ENCODE peak calls at places on chromosomes 3 and 15, in eight cellular contexts. W is HepG2, Y is transverse colon, O is A549, X is cardiac muscle cell, J is aorta, P is right lobe of liver, G is kidney. I is an unnamed sample.

GRCh38 chr3:19046440-19046839 is 101.9 kb upstream of the KCNH8 start:
- DNase-seq in W (no peak), Y (no peak), O (peak), X (no peak), J (no peak), P (no peak), G (no peak), I (no peak)

GRCh38 chr15:39591141-39591895 is 10.4 kb downstream of the THBS1 start:
- DNase-seq in W (no peak), Y (peak), O (no peak), X (no peak), J (no peak), P (no peak), G (no peak), I (no peak)

GRCh38 chr3:26428992-26429391 is 193.6 kb upstream of the LRRC3B start:
- DNase-seq in W (no peak), Y (no peak), O (no peak), X (no peak), J (no peak), P (no peak), G (no peak), I (no peak)

GRCh38 chr3:194730369-194730768 is 44.7 kb downstream of the FAM43A start:
- DNase-seq in W (no peak), Y (peak), O (no peak), X (peak), J (no peak), P (no peak), G (peak), I (no peak)

GRCh38 chr3:184687363-184688049 is 24.4 kb downstream of the MAGEF1 start:
- DNase-seq in W (no peak), Y (no peak), O (no peak), X (no peak), J (peak), P (peak), G (no peak), I (peak)

GRCh38 chr15:32669870-32670623 is 28.5 kb downstream of the SCG5 start:
- DNase-seq in W (peak), Y (no peak), O (no peak), X (no peak), J (no peak), P (no peak), G (no peak), I (no peak)

GRCh38 chr3:36484386-36484785 is 104.1 kb downstream of the STAC start:
- DNase-seq in W (no peak), Y (no peak), O (no peak), X (no peak), J (no peak), P (no peak), G (no peak), I (no peak)

GRCh38 chr3:127320529-127321121 is 32.8 kb upstream of the PRR20G start:
- DNase-seq in W (no peak), Y (no peak), O (no peak), X (peak), J (no peak), P (no peak), G (no peak), I (no peak)

GRCh38 chr15:65580287-65580686 is 30.6 kb downstream of the INTS14 start:
- DNase-seq in W (peak), Y (no peak), O (peak), X (no peak), J (no peak), P (no peak), G (no peak), I (no peak)

GRCh38 chr3:63745757-63746156 is 73.3 kb upstream of the C3orf49 start:
- DNase-seq in W (no peak), Y (no peak), O (no peak), X (no peak), J (no peak), P (no peak), G (no peak), I (no peak)

GRCh38 chr15:75929799-75930565 is 26.3 kb downstream of the FBXO22 start:
- DNase-seq in W (no peak), Y (no peak), O (no peak), X (peak), J (no peak), P (no peak), G (no peak), I (no peak)

GRCh38 chr3:21718161-21718765 is 32.7 kb downstream of the ZNF385D start:
- DNase-seq in W (no peak), Y (no peak), O (no peak), X (no peak), J (no peak), P (no peak), G (no peak), I (no peak)

GRCh38 chr3:161149529-161149928 is 44.4 kb upstream of the B3GALNT1 start:
- DNase-seq in W (peak), Y (no peak), O (no peak), X (no peak), J (no peak), P (no peak), G (no peak), I (no peak)

GRCh38 chr3:133366921-133367320 is 32.9 kb upstream of the BFSP2 start:
- DNase-seq in W (no peak), Y (no peak), O (no peak), X (no peak), J (no peak), P (no peak), G (no peak), I (no peak)

GRCh38 chr3:64548200-64548889 is 139.5 kb downstream of the ADAMTS9 start:
- DNase-seq in W (no peak), Y (peak), O (no peak), X (no peak), J (peak), P (peak), G (peak), I (no peak)

GRCh38 chr3:151434151-151434890 is 26.5 kb downstream of the IGSF10 start:
- DNase-seq in W (no peak), Y (no peak), O (peak), X (no peak), J (no peak), P (no peak), G (no peak), I (no peak)

GRCh38 chr3:177150970-177151627 is 46.2 kb downstream of the TBL1XR1 start:
- DNase-seq in W (peak), Y (no peak), O (peak), X (peak), J (no peak), P (no peak), G (no peak), I (no peak)

GRCh38 chr3:190941694-190942280 is 79.3 kb upstream of the GMNC start:
- DNase-seq in W (no peak), Y (no peak), O (no peak), X (peak), J (no peak), P (no peak), G (no peak), I (no peak)

GRCh38 chr3:7964899-7965298 is 536.7 kb upstream of the LMCD1 start:
- DNase-seq in W (no peak), Y (no peak), O (no peak), X (no peak), J (no peak), P (no peak), G (no peak), I (no peak)

GRCh38 chr15:68256675-68257450 is 20.7 kb upstream of the FEM1B start:
- DNase-seq in W (peak), Y (peak), O (peak), X (peak), J (peak), P (peak), G (peak), I (peak)

GRCh38 chr3:122167630-122168029 is 15.8 kb upstream of the CASR start:
- DNase-seq in W (no peak), Y (no peak), O (no peak), X (no peak), J (no peak), P (no peak), G (no peak), I (no peak)

GRCh38 chr15:41967506-41968206 is 4.7 kb downstream of the EHD4 start:
- DNase-seq in W (no peak), Y (peak), O (no peak), X (peak), J (peak), P (no peak), G (no peak), I (peak)

GRCh38 chr15:99454107-99454809 is 111.5 kb upstream of the MEF2A start:
- DNase-seq in W (no peak), Y (no peak), O (no peak), X (no peak), J (peak), P (no peak), G (no peak), I (no peak)

GRCh38 chr3:129195731-129196256 is 12.1 kb upstream of the CNBP start:
- DNase-seq in W (peak), Y (peak), O (peak), X (no peak), J (peak), P (peak), G (no peak), I (no peak)

GRCh38 chr3:101119535-101119934 is 126.3 kb upstream of the ABI3BP start:
- DNase-seq in W (no peak), Y (no peak), O (peak), X (no peak), J (no peak), P (no peak), G (no peak), I (no peak)

GRCh38 chr3:189588061-189588817 is 43.0 kb upstream of the TP63 start:
- DNase-seq in W (no peak), Y (no peak), O (peak), X (no peak), J (no peak), P (no peak), G (no peak), I (no peak)

GRCh38 chr3:141625506-141625905 is 112.6 kb upstream of the RNF7 start:
- DNase-seq in W (no peak), Y (no peak), O (peak), X (no peak), J (no peak), P (no peak), G (no peak), I (no peak)

GRCh38 chr3:34037263-34037662 is 238.8 kb downstream of the PDCD6IP start:
- DNase-seq in W (no peak), Y (no peak), O (no peak), X (no peak), J (no peak), P (no peak), G (no peak), I (no peak)

GRCh38 chr3:152185941-152186630 is 82.6 kb upstream of the MBNL1 start:
- DNase-seq in W (no peak), Y (no peak), O (no peak), X (no peak), J (no peak), P (no peak), G (no peak), I (no peak)

GRCh38 chr3:34207826-34208225 is 409.4 kb downstream of the PDCD6IP start:
- DNase-seq in W (no peak), Y (no peak), O (no peak), X (no peak), J (no peak), P (no peak), G (no peak), I (no peak)

GRCh38 chr3:9715127-9715526 is 11.5 kb downstream of the CPNE9 start:
- DNase-seq in W (no peak), Y (no peak), O (no peak), X (no peak), J (no peak), P (no peak), G (no peak), I (no peak)

GRCh38 chr3:111534701-111535100 is 7.3 kb upstream of the CD96 start:
- DNase-seq in W (no peak), Y (no peak), O (no peak), X (no peak), J (no peak), P (no peak), G (no peak), I (no peak)

GRCh38 chr3:184320099-184320445 is 5.7 kb downstream of the EIF4G1 start:
- DNase-seq in W (peak), Y (peak), O (peak), X (no peak), J (peak), P (peak), G (peak), I (peak)

GRCh38 chr3:128383316-128384235 is 83.1 kb downstream of the DNAJB8 start:
- DNase-seq in W (peak), Y (peak), O (peak), X (peak), J (peak), P (peak), G (peak), I (no peak)

GRCh38 chr3:15314276-15314675 is 18.1 kb downstream of the SH3BP5 start:
- DNase-seq in W (no peak), Y (no peak), O (no peak), X (no peak), J (no peak), P (no peak), G (no peak), I (no peak)

GRCh38 chr3:49362579-49362978 is 4.4 kb upstream of the GPX1 start:
- DNase-seq in W (no peak), Y (no peak), O (no peak), X (no peak), J (no peak), P (no peak), G (no peak), I (peak)

GRCh38 chr3:66101901-66102300 is 63.2 kb upstream of the MAGI1 start:
- DNase-seq in W (no peak), Y (no peak), O (no peak), X (no peak), J (no peak), P (no peak), G (no peak), I (no peak)

GRCh38 chr15:94056314-94056713 is 175.0 kb upstream of the MCTP2 start:
- DNase-seq in W (no peak), Y (no peak), O (no peak), X (no peak), J (no peak), P (no peak), G (no peak), I (no peak)

GRCh38 chr3:56187051-56187450 is 281.2 kb downstream of the ERC2 start:
- DNase-seq in W (no peak), Y (no peak), O (no peak), X (no peak), J (no peak), P (no peak), G (no peak), I (no peak)

GRCh38 chr3:193884011-193884410 is 251.9 kb upstream of the HES1 start:
- DNase-seq in W (no peak), Y (no peak), O (no peak), X (no peak), J (no peak), P (no peak), G (no peak), I (no peak)

GRCh38 chr3:13071695-13072094 is 1.5 kb downstream of the IQSEC1 start:
- DNase-seq in W (no peak), Y (no peak), O (no peak), X (no peak), J (no peak), P (no peak), G (no peak), I (no peak)

GRCh38 chr3:13068269-13069010 is 4.8 kb downstream of the IQSEC1 start:
- DNase-seq in W (no peak), Y (no peak), O (no peak), X (no peak), J (no peak), P (no peak), G (no peak), I (no peak)

GRCh38 chr3:13069495-13069894 is 3.7 kb downstream of the IQSEC1 start:
- DNase-seq in W (no peak), Y (peak), O (no peak), X (no peak), J (no peak), P (no peak), G (no peak), I (no peak)

GRCh38 chr3:13072239-13073041 is 789 bp downstream of the IQSEC1 start:
- DNase-seq in W (no peak), Y (peak), O (no peak), X (no peak), J (peak), P (no peak), G (no peak), I (peak)

GRCh38 chr3:13070622-13071021 is 2.6 kb downstream of the IQSEC1 start:
- DNase-seq in W (no peak), Y (no peak), O (no peak), X (no peak), J (no peak), P (no peak), G (no peak), I (no peak)
- H3K27ac ChIP-seq in W (no peak), Y (no peak), O (no peak), X (no peak), J (no peak), P (no peak), G (no peak), I (peak)

DNA sequence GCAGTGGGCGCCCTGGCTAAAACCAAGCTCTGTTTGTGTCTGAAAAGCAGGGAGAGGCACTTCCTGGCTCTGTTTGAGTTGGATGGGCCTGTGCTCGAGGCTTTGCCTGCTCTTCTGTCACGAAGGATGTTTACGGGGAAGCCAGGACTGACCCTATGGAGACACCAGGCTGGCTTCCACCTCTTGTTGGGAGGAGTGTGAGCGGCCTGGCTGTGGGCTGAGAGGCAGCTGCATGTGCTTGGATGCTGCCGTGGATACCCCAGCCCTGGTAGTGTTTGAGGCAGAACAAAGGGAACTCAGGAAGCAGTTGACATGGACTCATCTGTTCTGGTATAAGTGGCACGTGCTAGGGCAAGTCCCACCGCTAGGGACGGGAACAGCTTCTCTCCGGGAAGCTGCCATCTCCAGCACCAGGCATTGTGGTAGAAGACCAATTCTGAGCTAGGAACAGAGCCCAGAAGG is 17.6 kb upstream of the SLC41A3 start:
- DNase-seq in W (no peak), Y (no peak), O (no peak), X (no peak), J (peak), P (no peak), G (no peak), I (no peak)
- H3K27ac ChIP-seq in W (no peak), Y (no peak), O (no peak), X (no peak), J (peak), P (no peak), G (no peak), I (no peak)

DNA sequence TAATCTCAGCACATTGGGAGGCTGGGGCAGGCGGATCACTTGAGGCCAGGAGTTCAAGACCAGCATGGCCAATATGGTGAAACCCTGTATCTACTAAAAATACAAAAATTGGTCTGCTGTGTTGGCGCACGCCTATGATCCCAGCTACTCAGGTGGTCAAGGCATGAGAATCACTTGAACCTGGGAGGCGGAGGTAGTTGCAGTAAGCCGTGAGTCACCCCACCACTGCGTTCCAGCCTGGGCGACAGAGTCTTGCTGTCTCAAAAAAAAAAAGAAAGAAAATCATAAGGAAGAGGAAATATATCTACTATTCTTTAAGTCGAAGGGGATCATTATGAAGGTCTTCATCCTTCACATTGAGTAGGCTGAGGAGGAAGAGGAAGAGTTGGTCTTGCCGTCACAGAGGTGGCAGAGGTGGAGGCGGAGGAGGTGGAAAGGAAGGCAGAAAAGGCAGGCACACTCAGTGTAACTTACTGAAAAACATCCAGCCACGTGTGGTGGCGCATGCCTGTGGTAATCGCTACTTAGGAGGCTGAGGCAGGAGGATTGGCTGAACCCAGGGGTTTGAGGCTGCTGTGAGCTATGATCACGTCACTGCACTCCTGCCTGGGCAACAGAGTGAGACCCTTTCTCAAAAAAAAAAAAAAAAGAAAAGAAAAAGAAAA is 14.2 kb downstream of the CSK start:
- DNase-seq in W (no peak), Y (no peak), O (no peak), X (no peak), J (no peak), P (no peak), G (no peak), I (no peak)
- H3K27ac ChIP-seq in W (no peak), Y (no peak), O (no peak), X (no peak), J (no peak), P (no peak), G (no peak), I (peak)

GRCh38 chr15:77048135-77048866 is 22.6 kb downstream of the TSPAN3 start:
- DNase-seq in W (no peak), Y (no peak), O (no peak), X (no peak), J (no peak), P (no peak), G (no peak), I (no peak)
- H3K27ac ChIP-seq in W (no peak), Y (no peak), O (no peak), X (no peak), J (no peak), P (no peak), G (no peak), I (no peak)

DNA sequence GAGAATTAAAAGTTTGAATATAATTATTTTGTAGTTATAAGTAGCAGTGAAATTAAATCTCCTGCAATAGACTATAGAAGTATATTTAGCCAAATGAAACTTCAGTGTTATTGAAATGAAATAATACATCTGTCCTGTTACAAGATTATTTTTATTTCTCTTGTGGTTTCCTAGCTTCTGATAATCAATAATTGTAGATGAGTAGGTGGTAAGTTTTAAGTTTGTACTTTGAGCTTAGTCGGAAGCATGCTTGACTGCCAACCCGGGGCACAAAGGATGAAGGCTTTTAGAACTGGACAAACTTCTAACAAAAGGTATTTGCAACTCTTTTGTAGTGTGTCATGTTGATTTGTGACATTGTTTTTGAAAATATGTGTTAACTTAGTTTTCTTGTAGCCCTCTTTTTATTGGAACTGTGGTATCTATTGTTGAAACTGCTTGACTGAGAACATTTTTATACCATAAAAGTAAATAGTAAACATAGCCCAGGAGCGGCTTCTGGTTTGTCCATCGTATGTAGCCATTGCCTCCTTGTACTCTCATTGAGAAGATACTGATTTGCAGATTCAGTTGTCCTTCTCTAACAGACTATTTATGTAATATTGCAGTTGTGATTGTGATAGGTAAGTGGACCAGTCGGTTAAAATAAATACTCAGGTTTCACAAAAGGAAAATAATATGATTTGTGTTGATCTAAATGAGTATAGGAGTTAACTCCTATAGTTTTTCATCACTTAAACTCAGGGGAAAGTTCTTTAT is 2.9 kb downstream of the CTNNB1 start:
- DNase-seq in W (peak), Y (no peak), O (no peak), X (no peak), J (no peak), P (no peak), G (no peak), I (no peak)
- H3K27ac ChIP-seq in W (peak), Y (peak), O (no peak), X (no peak), J (no peak), P (peak), G (peak), I (peak)

I was measured in spleen.